ENCODE peak calls at places on chromosomes 7 and 10, in six cellular contexts. One of them, this sample, is unnamed.

GRCh38 chr10:75201793-75202307 is 8.7 kb upstream of the VDAC2 start:
- DNase-seq in fibroblast of the aortic adventitia: no peak
- DNase-seq in A549: no peak
- DNase-seq in suprapubic skin: peak
- DNase-seq in brain microvascular endothelial cell: no peak
- DNase-seq in choroid plexus epithelial cell: no peak
- DNase-seq in this sample: no peak

GRCh38 chr10:12566161-12567115 is 217.1 kb downstream of the CAMK1D start:
- DNase-seq in choroid plexus epithelial cell: peak
- DNase-seq in fibroblast of the aortic adventitia: peak
- DNase-seq in A549: no peak
- DNase-seq in brain microvascular endothelial cell: peak
- DNase-seq in suprapubic skin: no peak
- DNase-seq in this sample: no peak

GRCh38 chr7:138979226-138979979 is 1.8 kb downstream of the KIAA1549 start:
- DNase-seq in suprapubic skin: no peak
- DNase-seq in choroid plexus epithelial cell: peak
- DNase-seq in fibroblast of the aortic adventitia: peak
- DNase-seq in brain microvascular endothelial cell: no peak
- DNase-seq in A549: peak
- DNase-seq in this sample: no peak

GRCh38 chr10:11176746-11177145 is 159.1 kb downstream of the CELF2 start:
- DNase-seq in A549: no peak
- DNase-seq in choroid plexus epithelial cell: no peak
- DNase-seq in brain microvascular endothelial cell: no peak
- DNase-seq in fibroblast of the aortic adventitia: no peak
- DNase-seq in suprapubic skin: no peak
- DNase-seq in this sample: no peak

GRCh38 chr7:103630318-103630717 is 184.3 kb upstream of the SLC26A5 start:
- DNase-seq in fibroblast of the aortic adventitia: peak
- DNase-seq in choroid plexus epithelial cell: no peak
- DNase-seq in A549: no peak
- DNase-seq in brain microvascular endothelial cell: peak
- DNase-seq in suprapubic skin: no peak
- DNase-seq in this sample: no peak

GRCh38 chr7:99143853-99144672 is at the start of gene SMURF1:
- DNase-seq in choroid plexus epithelial cell: peak
- DNase-seq in fibroblast of the aortic adventitia: peak
- DNase-seq in A549: peak
- DNase-seq in suprapubic skin: peak
- DNase-seq in brain microvascular endothelial cell: no peak
- DNase-seq in this sample: no peak

GRCh38 chr7:93551063-93551895 is 23.2 kb downstream of the CALCR start:
- DNase-seq in A549: peak
- DNase-seq in choroid plexus epithelial cell: peak
- DNase-seq in fibroblast of the aortic adventitia: peak
- DNase-seq in suprapubic skin: no peak
- DNase-seq in brain microvascular endothelial cell: peak
- DNase-seq in this sample: peak

GRCh38 chr10:71584461-71584860 is 135.1 kb downstream of the C10orf105 start:
- DNase-seq in suprapubic skin: no peak
- DNase-seq in A549: no peak
- DNase-seq in fibroblast of the aortic adventitia: no peak
- DNase-seq in brain microvascular endothelial cell: peak
- DNase-seq in choroid plexus epithelial cell: peak
- DNase-seq in this sample: no peak

GRCh38 chr7:72025381-72025960 is 386.7 kb downstream of the CALN1 start:
- DNase-seq in choroid plexus epithelial cell: no peak
- DNase-seq in fibroblast of the aortic adventitia: no peak
- DNase-seq in suprapubic skin: no peak
- DNase-seq in brain microvascular endothelial cell: no peak
- DNase-seq in A549: no peak
- DNase-seq in this sample: no peak

GRCh38 chr7:26410156-26410555 is 118.5 kb downstream of the SNX10 start:
- DNase-seq in choroid plexus epithelial cell: no peak
- DNase-seq in brain microvascular endothelial cell: no peak
- DNase-seq in suprapubic skin: no peak
- DNase-seq in fibroblast of the aortic adventitia: no peak
- DNase-seq in A549: no peak
- DNase-seq in this sample: no peak

GRCh38 chr7:134546903-134547737 is 1.8 kb upstream of the AKR1B15 start:
- DNase-seq in suprapubic skin: peak
- DNase-seq in A549: peak
- DNase-seq in fibroblast of the aortic adventitia: peak
- DNase-seq in brain microvascular endothelial cell: no peak
- DNase-seq in choroid plexus epithelial cell: peak
- DNase-seq in this sample: no peak

GRCh38 chr7:55034776-55035175 is 16.0 kb downstream of the EGFR start:
- DNase-seq in suprapubic skin: no peak
- DNase-seq in fibroblast of the aortic adventitia: no peak
- DNase-seq in A549: no peak
- DNase-seq in brain microvascular endothelial cell: no peak
- DNase-seq in choroid plexus epithelial cell: no peak
- DNase-seq in this sample: no peak

GRCh38 chr10:96764345-96764744 is 44.0 kb upstream of the PIK3AP1 start:
- DNase-seq in A549: no peak
- DNase-seq in choroid plexus epithelial cell: no peak
- DNase-seq in suprapubic skin: no peak
- DNase-seq in fibroblast of the aortic adventitia: no peak
- DNase-seq in brain microvascular endothelial cell: no peak
- DNase-seq in this sample: no peak

GRCh38 chr10:95759233-95759826 is 3.4 kb downstream of the ENTPD1 start:
- DNase-seq in brain microvascular endothelial cell: no peak
- DNase-seq in choroid plexus epithelial cell: peak
- DNase-seq in suprapubic skin: no peak
- DNase-seq in fibroblast of the aortic adventitia: no peak
- DNase-seq in A549: no peak
- DNase-seq in this sample: no peak

GRCh38 chr10:80670774-80671173 is 133.1 kb downstream of the SH2D4B start:
- DNase-seq in A549: no peak
- DNase-seq in fibroblast of the aortic adventitia: no peak
- DNase-seq in choroid plexus epithelial cell: no peak
- DNase-seq in brain microvascular endothelial cell: no peak
- DNase-seq in suprapubic skin: no peak
- DNase-seq in this sample: no peak

GRCh38 chr7:24337180-24337579 is 53.2 kb downstream of the NPY start:
- DNase-seq in A549: no peak
- DNase-seq in choroid plexus epithelial cell: no peak
- DNase-seq in suprapubic skin: no peak
- DNase-seq in fibroblast of the aortic adventitia: no peak
- DNase-seq in brain microvascular endothelial cell: no peak
- DNase-seq in this sample: no peak

DNA sequence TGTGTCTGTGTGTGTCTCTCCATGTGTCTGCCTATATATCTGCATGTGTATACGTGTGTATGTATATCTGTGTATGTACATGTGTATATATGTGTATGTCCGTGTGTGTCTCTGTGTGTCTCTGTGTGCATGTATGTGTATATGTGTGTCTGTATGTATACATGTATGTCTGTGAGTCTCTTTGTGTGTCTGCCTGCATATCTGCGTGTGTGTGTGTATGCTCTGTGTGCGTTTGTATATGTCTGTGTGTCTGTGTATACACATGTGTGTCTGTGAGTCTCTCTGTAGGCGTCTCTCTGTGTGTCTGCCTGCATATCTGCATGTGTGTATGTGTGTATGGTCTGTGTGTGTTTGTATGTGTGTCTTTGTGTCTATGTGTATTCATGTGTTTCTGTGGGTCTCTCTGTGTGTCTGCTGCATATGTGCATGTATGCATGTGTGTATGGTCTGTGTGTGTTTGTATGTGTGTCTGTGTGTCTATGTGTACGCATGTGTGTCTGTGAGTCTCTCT is 23.7 kb upstream of the KLF6 start:
- DNase-seq in fibroblast of the aortic adventitia: no peak
- DNase-seq in choroid plexus epithelial cell: no peak
- DNase-seq in A549: no peak
- DNase-seq in suprapubic skin: no peak
- DNase-seq in brain microvascular endothelial cell: no peak
- DNase-seq in this sample: no peak
- H3K4me3 ChIP-seq in fibroblast of the aortic adventitia: no peak
- H3K4me3 ChIP-seq in choroid plexus epithelial cell: no peak
- H3K4me3 ChIP-seq in A549: no peak
- H3K4me3 ChIP-seq in suprapubic skin: no peak
- H3K4me3 ChIP-seq in brain microvascular endothelial cell: peak
- H3K4me3 ChIP-seq in this sample: no peak

GRCh38 chr7:4996696-4997222 is 37.8 kb upstream of the MMD2 start:
- DNase-seq in brain microvascular endothelial cell: no peak
- DNase-seq in choroid plexus epithelial cell: no peak
- DNase-seq in A549: no peak
- DNase-seq in suprapubic skin: no peak
- DNase-seq in fibroblast of the aortic adventitia: no peak
- DNase-seq in this sample: no peak
- TF ChIP-seq CTCF in brain microvascular endothelial cell: no peak
- TF ChIP-seq CTCF in choroid plexus epithelial cell: no peak
- TF ChIP-seq CTCF in A549: no peak
- TF ChIP-seq CTCF in suprapubic skin: no peak
- TF ChIP-seq CTCF in fibroblast of the aortic adventitia: no peak
- TF ChIP-seq CTCF in this sample: no peak

GRCh38 chr10:69356187-69356586 is 60.5 kb downstream of the TACR2 start:
- DNase-seq in choroid plexus epithelial cell: no peak
- DNase-seq in fibroblast of the aortic adventitia: no peak
- DNase-seq in brain microvascular endothelial cell: no peak
- DNase-seq in A549: no peak
- DNase-seq in suprapubic skin: no peak
- DNase-seq in this sample: no peak

GRCh38 chr10:69353981-69354635 is 62.6 kb downstream of the TACR2 start:
- DNase-seq in fibroblast of the aortic adventitia: no peak
- DNase-seq in A549: no peak
- DNase-seq in brain microvascular endothelial cell: no peak
- DNase-seq in choroid plexus epithelial cell: no peak
- DNase-seq in suprapubic skin: no peak
- DNase-seq in this sample: no peak

GRCh38 chr10:69351589-69351988 is 65.1 kb downstream of the TACR2 start:
- DNase-seq in suprapubic skin: no peak
- DNase-seq in choroid plexus epithelial cell: no peak
- DNase-seq in fibroblast of the aortic adventitia: no peak
- DNase-seq in brain microvascular endothelial cell: no peak
- DNase-seq in A549: no peak
- DNase-seq in this sample: no peak

GRCh38 chr10:69349542-69349888 is 67.2 kb downstream of the TACR2 start:
- DNase-seq in choroid plexus epithelial cell: no peak
- DNase-seq in fibroblast of the aortic adventitia: no peak
- DNase-seq in A549: no peak
- DNase-seq in suprapubic skin: no peak
- DNase-seq in brain microvascular endothelial cell: no peak
- DNase-seq in this sample: no peak

DNA sequence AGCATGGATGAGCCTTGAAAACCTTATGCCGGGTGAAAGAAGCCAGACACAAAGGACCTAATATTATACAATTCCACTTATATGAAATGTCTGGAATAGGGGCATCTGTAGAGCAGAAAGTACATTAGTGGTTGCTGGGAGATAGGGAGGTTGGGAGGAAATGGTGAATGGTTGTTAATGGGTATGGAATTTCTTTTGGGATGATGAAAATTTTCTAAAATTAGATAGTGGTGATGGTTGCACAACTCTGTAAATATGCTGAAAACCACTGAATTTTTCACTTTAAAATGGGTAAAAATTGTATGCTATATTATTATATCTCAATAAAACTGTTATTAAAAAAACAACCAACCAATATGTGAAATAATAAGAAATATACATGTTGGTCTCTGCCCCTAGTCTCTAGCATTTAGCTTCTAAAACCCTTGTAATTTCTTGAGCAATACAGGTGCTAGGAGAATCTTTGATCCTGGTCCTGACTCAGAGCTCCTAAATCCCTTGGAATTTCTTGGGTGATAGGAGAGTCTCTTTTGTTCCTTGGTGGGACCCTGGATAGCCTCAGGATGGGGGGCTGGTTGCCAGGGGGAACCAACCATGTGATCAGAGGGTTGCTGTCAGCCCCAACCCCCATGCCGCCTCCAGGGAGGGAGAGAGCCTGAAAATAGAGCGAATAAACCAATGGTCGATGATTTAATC is 64.0 kb downstream of the TACR2 start:
- DNase-seq in choroid plexus epithelial cell: peak
- DNase-seq in suprapubic skin: no peak
- DNase-seq in brain microvascular endothelial cell: peak
- DNase-seq in fibroblast of the aortic adventitia: peak
- DNase-seq in A549: no peak
- DNase-seq in this sample: no peak
- H3K4me3 ChIP-seq in choroid plexus epithelial cell: no peak
- H3K4me3 ChIP-seq in suprapubic skin: no peak
- H3K4me3 ChIP-seq in brain microvascular endothelial cell: no peak
- H3K4me3 ChIP-seq in fibroblast of the aortic adventitia: no peak
- H3K4me3 ChIP-seq in A549: no peak
- H3K4me3 ChIP-seq in this sample: no peak

DNA sequence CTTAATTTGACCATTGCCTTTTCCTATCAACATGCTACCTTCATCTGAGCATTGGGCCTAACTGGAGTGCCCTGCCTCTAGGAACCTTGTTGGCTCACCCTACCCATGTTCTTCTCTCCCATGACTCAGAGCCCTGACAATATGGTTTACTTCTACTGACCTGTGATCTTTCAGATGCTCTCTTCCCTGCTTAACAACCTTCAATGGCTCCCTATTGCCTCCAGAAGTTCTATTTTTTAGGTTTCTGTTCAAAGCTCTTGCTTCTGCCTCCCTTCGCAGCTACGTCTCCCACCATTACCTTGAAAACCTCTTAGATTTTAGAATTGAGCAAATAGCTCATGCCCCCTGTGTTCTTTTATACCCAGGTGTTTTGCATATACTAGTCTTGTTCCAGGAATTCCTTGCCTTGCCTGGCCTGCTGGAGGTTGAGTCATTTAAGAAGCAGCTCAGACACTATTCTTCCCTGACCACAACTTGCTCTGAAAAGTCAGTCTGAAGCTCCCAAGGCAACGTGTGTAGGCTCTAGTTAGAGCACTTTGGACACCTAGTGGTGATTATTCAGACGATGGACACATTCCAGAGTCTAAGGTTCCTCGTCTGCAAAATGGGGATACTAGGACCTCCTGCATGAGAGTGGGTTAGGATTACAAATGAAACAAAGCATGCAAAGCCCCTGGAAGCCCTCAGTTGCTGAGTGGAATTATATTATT is 64.4 kb upstream of the EMX2 start:
- DNase-seq in fibroblast of the aortic adventitia: peak
- DNase-seq in brain microvascular endothelial cell: peak
- DNase-seq in suprapubic skin: no peak
- DNase-seq in A549: peak
- DNase-seq in choroid plexus epithelial cell: peak
- DNase-seq in this sample: peak
- TF ChIP-seq CTCF in fibroblast of the aortic adventitia: peak
- TF ChIP-seq CTCF in brain microvascular endothelial cell: no peak
- TF ChIP-seq CTCF in suprapubic skin: no peak
- TF ChIP-seq CTCF in A549: peak
- TF ChIP-seq CTCF in choroid plexus epithelial cell: peak
- TF ChIP-seq CTCF in this sample: peak